ENCODE peak calls at places on chromosomes 12 and 14, in five cellular contexts. X is uterus, Z is sigmoid colon, M is activated B cell treated with CpG ODN at 0.5 μM for 24 hours, B is Calu3. I is an unnamed sample.

GRCh38 chr12:26712892-26713291 is 120.1 kb downstream of the ITPR2 start:
- DNase-seq in X (no peak), M (no peak), B (no peak), Z (no peak), I (no peak)

GRCh38 chr12:104571328-104571727 is 114.6 kb downstream of the CHST11 start:
- DNase-seq in X (no peak), B (no peak), M (no peak), Z (no peak), I (no peak)

GRCh38 chr12:8226355-8226754 is 1.1 kb downstream of the FAM90A1 start:
- DNase-seq in Z (no peak), X (no peak), M (no peak), B (no peak), I (no peak)

GRCh38 chr12:71755146-71755892 is 656 bp downstream of the RAB21 start:
- DNase-seq in Z (peak; percentile 77), B (peak; percentile 54), X (peak; percentile 30), M (peak; percentile 68), I (peak; percentile 25)

GRCh38 chr14:31950760-31951637 is 126.1 kb upstream of the ARHGAP5 start:
- DNase-seq in X (peak; percentile 67), M (no peak), Z (no peak), B (peak; percentile 56), I (peak; percentile 46)

GRCh38 chr12:116878567-116879508 is 2.4 kb downstream of the HRK start:
- DNase-seq in M (peak; percentile 18), B (peak; percentile 41), Z (no peak), X (no peak), I (no peak)

GRCh38 chr12:46983959-46984833 is 95.2 kb upstream of the PCED1B start:
- DNase-seq in B (peak; percentile 20), M (no peak), Z (no peak), X (no peak), I (no peak)

GRCh38 chr12:77345336-77345735 is 280.0 kb upstream of the E2F7 start:
- DNase-seq in Z (no peak), B (no peak), X (no peak), M (no peak), I (no peak)

GRCh38 chr12:68235576-68235975 is 10.0 kb upstream of the IL26 start:
- DNase-seq in M (no peak), X (no peak), B (no peak), Z (no peak), I (no peak)

GRCh38 chr12:125971981-125972380 is 906.7 kb downstream of the AACS start:
- DNase-seq in M (no peak), Z (no peak), B (no peak), X (no peak), I (no peak)

GRCh38 chr12:42643881-42644579 is 54.5 kb upstream of the PRICKLE1 start:
- DNase-seq in X (no peak), B (no peak), Z (no peak), M (no peak), I (no peak)

GRCh38 chr14:65877187-65877586 is 464.7 kb downstream of the FUT8 start:
- DNase-seq in B (no peak), Z (no peak), M (no peak), X (no peak), I (no peak)

GRCh38 chr14:65877631-65878030 is 465.1 kb downstream of the FUT8 start:
- DNase-seq in Z (no peak), X (no peak), M (no peak), B (no peak), I (no peak)

GRCh38 chr14:65867333-65867732 is 454.8 kb downstream of the FUT8 start:
- DNase-seq in B (no peak), X (no peak), M (no peak), Z (no peak), I (no peak)

GRCh38 chr14:65866906-65867305 is 454.4 kb downstream of the FUT8 start:
- DNase-seq in B (no peak), M (no peak), Z (no peak), X (no peak), I (no peak)

DNA sequence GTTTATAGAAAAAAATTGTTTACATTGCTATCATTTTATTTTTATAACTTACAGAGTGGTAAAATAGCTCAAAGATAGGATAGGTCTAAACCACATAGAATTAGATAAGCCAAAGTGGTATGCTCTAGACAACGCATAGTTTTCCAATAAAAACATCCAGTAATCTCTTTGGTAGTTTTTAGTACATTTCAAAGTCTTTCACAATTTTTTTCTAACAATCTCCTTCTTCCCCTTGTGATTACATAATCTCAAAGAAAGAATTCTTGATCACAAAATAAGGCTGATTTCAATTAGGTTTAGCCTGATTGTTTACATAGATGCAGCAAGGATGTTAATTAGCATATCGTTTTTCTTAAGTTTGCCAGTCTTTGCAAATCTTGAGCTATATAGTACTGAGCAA is 460.0 kb downstream of the FUT8 start:
- DNase-seq in Z (no peak), B (no peak), X (no peak), M (no peak), I (no peak)
- TF ChIP-seq CTCF in Z (no peak), B (no peak), X (no peak), M (no peak), I (no peak)

GRCh38 chr14:62146014-62146413 is 383.8 kb downstream of the SNAPC1 start:
- DNase-seq in B (no peak), X (no peak), Z (no peak), M (no peak), I (no peak)
- TF ChIP-seq CTCF in B (no peak), X (no peak), Z (no peak), M (no peak), I (no peak)

GRCh38 chr14:95523818-95524448 is 7.5 kb upstream of the SYNE3 start:
- DNase-seq in M (no peak), B (peak; percentile 41), X (no peak), Z (no peak), I (no peak)
- TF ChIP-seq CTCF in M (no peak), B (no peak), X (no peak), Z (no peak), I (no peak)

DNA sequence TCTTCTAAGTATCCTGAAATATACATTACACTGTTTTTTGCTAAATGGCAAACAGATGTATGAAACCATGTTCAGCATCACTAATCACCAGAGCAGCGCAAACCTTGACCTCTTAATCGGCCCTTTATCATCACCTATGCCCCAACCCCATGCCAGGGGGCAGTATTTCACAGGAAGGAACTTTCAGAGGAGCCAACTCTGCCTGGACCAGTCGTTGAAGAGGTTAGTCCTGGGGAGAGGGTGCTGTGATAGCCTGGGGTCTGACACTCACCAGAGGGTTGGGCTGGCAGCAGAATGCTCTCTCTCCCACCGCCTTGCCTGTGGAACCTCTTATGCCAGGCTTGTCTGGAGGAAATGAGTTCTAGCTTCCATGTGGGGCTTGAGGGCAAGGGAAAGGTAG is 411.7 kb downstream of the TMEM117 start:
- DNase-seq in X (no peak), B (no peak), M (no peak), Z (no peak), I (no peak)
- TF ChIP-seq CTCF in X (no peak), B (no peak), M (no peak), Z (no peak), I (no peak)

DNA sequence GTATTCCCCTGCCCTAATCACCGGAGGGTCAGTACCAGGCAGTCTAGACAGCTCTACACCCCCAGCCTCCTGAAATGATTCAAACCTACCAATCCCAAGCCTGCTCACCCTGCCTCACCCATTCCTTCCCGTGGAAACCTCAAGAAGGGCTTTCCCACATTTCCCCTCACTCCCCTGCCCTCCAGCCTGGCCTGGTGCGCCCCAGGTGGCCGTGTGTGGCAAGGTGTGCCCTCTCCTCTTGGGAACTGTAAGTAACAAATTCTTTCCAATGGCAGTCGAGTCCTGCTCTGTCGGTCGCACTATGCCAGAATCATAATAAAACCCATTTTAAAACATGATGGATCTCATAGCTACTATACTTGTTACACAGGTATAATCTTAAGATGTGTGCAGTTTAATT is 13.9 kb upstream of the DEGS2 start:
- DNase-seq in B (no peak), Z (no peak), X (no peak), M (no peak), I (no peak)
- TF ChIP-seq CTCF in B (no peak), Z (no peak), X (no peak), M (no peak), I (no peak)

DNA sequence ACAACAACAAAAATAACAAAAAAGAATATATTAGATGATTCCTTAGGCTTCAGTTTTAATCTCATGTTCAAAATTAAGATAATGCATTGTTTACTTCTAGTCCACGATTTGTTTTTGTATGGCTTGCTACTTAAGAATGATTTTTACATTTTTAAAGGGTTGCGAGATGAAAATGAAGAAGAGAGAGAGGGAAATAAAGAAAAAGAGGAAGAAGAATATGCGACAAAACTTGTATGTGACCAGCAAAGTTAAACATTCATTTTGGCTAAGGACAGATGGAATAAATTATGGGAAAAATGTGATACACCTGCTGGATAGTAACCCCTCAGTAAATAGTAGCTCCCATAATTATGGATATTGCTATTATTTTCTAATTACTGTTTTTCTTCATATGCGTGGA is 1.2 kb upstream of the GIT2 start:
- DNase-seq in M (no peak), X (no peak), B (no peak), Z (no peak), I (no peak)
- TF ChIP-seq CTCF in M (no peak), X (no peak), B (no peak), Z (no peak), I (no peak)

GRCh38 chr12:69708649-69709048 is 9.5 kb upstream of the BEST3 start:
- DNase-seq in X (no peak), M (no peak), B (no peak), Z (no peak), I (no peak)
- TF ChIP-seq CTCF in X (no peak), M (no peak), B (peak; percentile 15), Z (no peak), I (peak; percentile 67)

GRCh38 chr12:40692617-40693502 is 621 bp downstream of the CNTN1 start:
- DNase-seq in B (no peak), M (no peak), Z (peak; percentile 65), X (peak; percentile 15), I (peak; percentile 18)

GRCh38 chr12:40684986-40685385 is 7.3 kb upstream of the CNTN1 start:
- DNase-seq in M (no peak), Z (no peak), B (no peak), X (no peak), I (no peak)

GRCh38 chr12:40691913-40692616 is at the start of gene CNTN1:
- DNase-seq in X (peak; percentile 54), Z (peak; percentile 83), B (no peak), M (no peak), I (peak; percentile 85)

GRCh38 chr12:40689576-40689975 is 2.7 kb upstream of the CNTN1 start:
- DNase-seq in Z (no peak), B (no peak), X (no peak), M (no peak), I (no peak)

GRCh38 chr12:40688085-40688725 is 4.0 kb upstream of the CNTN1 start:
- DNase-seq in M (no peak), Z (no peak), B (no peak), X (no peak), I (no peak)
- TF ChIP-seq CTCF in M (no peak), Z (no peak), B (no peak), X (no peak), I (no peak)